ENCODE peak calls at places on chromosomes 13 and 19, in nine cellular contexts. G, M, K, N, O, W, Y, H and A are unnamed samples.

GRCh38 chr19:35851213-35852028 is 883 bp downstream of the NPHS1 start:
- DNase-seq in W (no peak), O (no peak), K (peak; percentile 14), N (no peak), H (no peak), G (no peak), Y (no peak), M (no peak), A (no peak)

GRCh38 chr19:49092686-49093085 is 7.4 kb downstream of the SNRNP70 start:
- DNase-seq in G (no peak), W (no peak), K (no peak), H (no peak), O (no peak), Y (no peak), M (no peak), N (no peak), A (no peak)

GRCh38 chr19:41131186-41131585 is 17.0 kb downstream of the CYP2F1 start:
- DNase-seq in N (no peak), K (no peak), M (no peak), O (no peak), G (no peak), Y (no peak), H (no peak), W (no peak), A (no peak)

GRCh38 chr13:40290758-40291157 is 375.7 kb downstream of the FOXO1 start:
- DNase-seq in N (no peak), Y (no peak), M (no peak), O (no peak), K (no peak), W (no peak), G (no peak), H (no peak), A (no peak)

GRCh38 chr13:110106726-110107125 is 200.2 kb downstream of the COL4A1 start:
- DNase-seq in O (peak; percentile 83), Y (peak; percentile 68), M (no peak), K (no peak), N (peak; percentile 62), H (peak; percentile 91), G (peak; percentile 76), W (no peak), A (peak; percentile 57)

GRCh38 chr13:80161219-80161618 is 179.7 kb downstream of the SPRY2 start:
- DNase-seq in Y (no peak), K (no peak), H (no peak), G (no peak), M (no peak), O (no peak), W (no peak), N (no peak), A (no peak)

GRCh38 chr13:97367016-97367415 is 67.0 kb upstream of the RAP2A start:
- DNase-seq in O (no peak), K (no peak), N (peak; percentile 72), M (no peak), Y (no peak), G (peak; percentile 80), H (no peak), W (no peak), A (no peak)

GRCh38 chr19:54084410-54084809 is 3.2 kb upstream of the TARM1 start:
- DNase-seq in M (no peak), N (no peak), H (no peak), O (no peak), W (no peak), K (no peak), G (no peak), Y (no peak), A (no peak)

GRCh38 chr19:45779231-45780145 is 2.8 kb downstream of the DMPK start:
- DNase-seq in W (peak; percentile 91), H (peak; percentile 95), O (peak; percentile 87), Y (peak; percentile 95), G (peak; percentile 68), K (peak; percentile 83), N (peak; percentile 69), M (peak; percentile 82), A (peak; percentile 95)

GRCh38 chr13:90091611-90092010 is 1255.9 kb upstream of the MIR17HG start:
- DNase-seq in W (no peak), Y (no peak), O (no peak), N (no peak), H (no peak), M (no peak), K (no peak), G (no peak), A (no peak)

GRCh38 chr19:41774515-41774980 is 19.2 kb downstream of the CEACAM6 start:
- DNase-seq in O (no peak), H (no peak), N (peak; percentile 47), G (no peak), M (peak; percentile 73), Y (no peak), W (no peak), K (peak; percentile 98), A (no peak)

GRCh38 chr19:23440791-23441190 is 45.5 kb upstream of the ZNF91 start:
- DNase-seq in Y (no peak), O (no peak), M (no peak), N (no peak), H (no peak), K (no peak), W (no peak), G (no peak), A (no peak)

GRCh38 chr13:50678464-50679162 is 164.9 kb downstream of the DLEU7 start:
- DNase-seq in H (no peak), K (no peak), G (peak; percentile 91), N (peak; percentile 67), Y (no peak), M (no peak), W (no peak), O (no peak), A (no peak)